ENCODE peak calls at places on chromosomes 13 and 19, in four cellular contexts. V is neuronal stem cell, Z is IMR-90, I is H9. P is an unnamed sample.

GRCh38 chr19:49425178-49425577 is at the start of gene GFY:
- DNase-seq in Z (no peak), V (no peak), I (no peak), P (no peak)

GRCh38 chr13:76725211-76725610 is 161.0 kb downstream of the KCTD12 start:
- DNase-seq in V (no peak), I (no peak), Z (peak), P (no peak)

GRCh38 chr19:16349551-16350171 is 25.0 kb downstream of the KLF2 start:
- DNase-seq in V (no peak), Z (no peak), I (no peak), P (no peak)

GRCh38 chr13:106295971-106296370 is 239.5 kb downstream of the EFNB2 start:
- DNase-seq in Z (no peak), I (no peak), V (no peak), P (no peak)

GRCh38 chr13:67464154-67464553 is 234.0 kb upstream of the PCDH9 start:
- DNase-seq in I (no peak), Z (no peak), V (no peak), P (no peak)

GRCh38 chr13:108947551-108948030 is 318.2 kb downstream of the MYO16 start:
- DNase-seq in I (no peak), Z (peak), V (no peak), P (peak)

GRCh38 chr19:46578450-46578849 is 22.7 kb upstream of the CALM3 start:
- DNase-seq in Z (no peak), I (no peak), V (no peak), P (no peak)

GRCh38 chr19:45146716-45147337 is 14.0 kb downstream of the NKPD1 start:
- DNase-seq in Z (no peak), V (no peak), I (no peak), P (no peak)

GRCh38 chr19:383040-383439 is 25.9 kb downstream of the C2CD4C start:
- DNase-seq in Z (no peak), I (no peak), V (no peak), P (no peak)

GRCh38 chr13:102902789-102903347 is 57.0 kb downstream of the ERCC5 start:
- DNase-seq in Z (no peak), I (peak), V (no peak), P (no peak)

GRCh38 chr13:26015276-26015934 is 36.4 kb downstream of the SHISA2 start:
- DNase-seq in I (no peak), Z (no peak), V (no peak), P (no peak)

GRCh38 chr19:42442833-42443232 is at the start of gene CXCL17:
- DNase-seq in V (no peak), I (no peak), Z (no peak), P (no peak)

GRCh38 chr13:59790626-59791025 is 373.1 kb downstream of the DIAPH3 start:
- DNase-seq in I (no peak), Z (peak), V (no peak), P (no peak)

GRCh38 chr13:94335786-94336357 is 143.6 kb downstream of the DCT start:
- DNase-seq in I (no peak), Z (peak), V (no peak), P (no peak)

GRCh38 chr19:42286349-42287016 is 15.4 kb upstream of the PRR19 start:
- DNase-seq in I (peak), V (no peak), Z (peak), P (no peak)

GRCh38 chr13:79491715-79492114 is 10.8 kb downstream of the NDFIP2 start:
- DNase-seq in Z (peak), I (no peak), V (no peak), P (peak)

GRCh38 chr13:30869491-30869890 is 36.6 kb upstream of the MEDAG start:
- DNase-seq in V (no peak), I (no peak), Z (peak), P (peak)

GRCh38 chr13:39900106-39900750 is 244.8 kb downstream of the COG6 start:
- DNase-seq in Z (peak), V (no peak), I (no peak), P (no peak)

GRCh38 chr19:50717026-50717723 is 2.4 kb downstream of the SHANK1 start:
- DNase-seq in V (no peak), Z (no peak), I (no peak), P (no peak)

GRCh38 chr13:75305057-75305456 is 176.9 kb downstream of the TBC1D4 start:
- DNase-seq in I (no peak), Z (no peak), V (no peak), P (no peak)

GRCh38 chr19:6223461-6224307 is 56.1 kb downstream of the MLLT1 start:
- DNase-seq in V (no peak), I (no peak), Z (no peak), P (no peak)

GRCh38 chr19:38739440-38740251 is 4.6 kb downstream of the CAPN12 start:
- DNase-seq in V (no peak), I (no peak), Z (no peak), P (no peak)

GRCh38 chr19:29694669-29695627 is 20.1 kb downstream of the C19orf12 start:
- DNase-seq in V (peak), Z (peak), I (peak), P (peak)

GRCh38 chr19:46299004-46299509 is 2.2 kb downstream of the HIF3A start:
- DNase-seq in I (no peak), V (no peak), Z (peak), P (no peak)

GRCh38 chr13:51221674-51222509 is at the start of gene FAM124A:
- DNase-seq in I (no peak), V (peak), Z (peak), P (peak)

GRCh38 chr19:43305642-43306041 is 36.3 kb upstream of the PSG9 start:
- DNase-seq in Z (no peak), V (no peak), I (no peak), P (no peak)

GRCh38 chr13:52405767-52406494 is at the start of gene THSD1:
- DNase-seq in V (peak), I (peak), Z (peak), P (peak)

GRCh38 chr19:39413269-39413902 is 917 bp downstream of the PLEKHG2 start:
- DNase-seq in I (no peak), Z (peak), V (no peak), P (no peak)

GRCh38 chr19:35718345-35719041 is 690 bp downstream of the KMT2B start:
- DNase-seq in I (no peak), Z (no peak), V (peak), P (peak)

GRCh38 chr19:2604747-2605329 is 97.7 kb downstream of the GNG7 start:
- DNase-seq in I (no peak), V (no peak), Z (no peak), P (no peak)

GRCh38 chr13:40660270-40660669 is 6.2 kb downstream of the FOXO1 start:
- DNase-seq in V (no peak), Z (no peak), I (no peak), P (no peak)

GRCh38 chr13:23509781-23510543 is 60.2 kb upstream of the TNFRSF19 start:
- DNase-seq in I (no peak), Z (peak), V (no peak), P (peak)

GRCh38 chr13:107817652-107818287 is 397.6 kb downstream of the LIG4 start:
- DNase-seq in V (no peak), Z (no peak), I (no peak), P (no peak)

GRCh38 chr19:14476663-14477401 is 1.7 kb upstream of the PTGER1 start:
- DNase-seq in Z (peak), V (no peak), I (no peak), P (peak)

GRCh38 chr13:42258747-42259146 is 13.2 kb upstream of the AKAP11 start:
- DNase-seq in Z (no peak), I (peak), V (no peak), P (no peak)

GRCh38 chr19:18385359-18385674 is 641 bp upstream of the GDF15 start:
- DNase-seq in Z (no peak), I (peak), V (no peak), P (no peak)
- H4K8ac ChIP-seq in Z (no peak), I (no peak), V (no peak), P (no peak)

DNA sequence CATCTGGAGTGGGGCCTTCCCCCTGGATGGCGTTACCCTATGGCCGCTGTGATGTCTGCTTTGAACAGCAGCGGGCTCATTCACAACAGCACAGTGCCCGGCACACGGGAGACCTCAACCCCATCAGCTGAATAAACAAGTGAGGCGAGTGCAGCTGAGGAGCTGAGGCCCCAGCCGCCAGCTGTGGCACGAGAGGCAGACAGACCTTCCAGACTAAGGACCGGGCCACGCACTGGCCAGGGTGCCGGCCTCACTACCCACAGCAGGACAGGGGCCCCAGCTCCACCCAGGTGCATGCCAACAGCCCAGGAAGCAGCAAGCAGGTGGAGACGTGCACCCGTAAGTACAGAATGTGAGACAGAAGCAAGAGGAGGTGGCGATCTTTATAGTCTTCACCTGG is 39.6 kb downstream of the STK24 start:
- DNase-seq in V (no peak), Z (no peak), I (no peak), P (no peak)
- H4K8ac ChIP-seq in V (no peak), Z (no peak), I (no peak), P (no peak)

GRCh38 chr19:56566904-56567273 is 379 bp upstream of the ZNF470 start:
- DNase-seq in V (no peak), Z (no peak), I (peak), P (peak)
- H4K8ac ChIP-seq in V (no peak), Z (peak), I (no peak), P (peak)

DNA sequence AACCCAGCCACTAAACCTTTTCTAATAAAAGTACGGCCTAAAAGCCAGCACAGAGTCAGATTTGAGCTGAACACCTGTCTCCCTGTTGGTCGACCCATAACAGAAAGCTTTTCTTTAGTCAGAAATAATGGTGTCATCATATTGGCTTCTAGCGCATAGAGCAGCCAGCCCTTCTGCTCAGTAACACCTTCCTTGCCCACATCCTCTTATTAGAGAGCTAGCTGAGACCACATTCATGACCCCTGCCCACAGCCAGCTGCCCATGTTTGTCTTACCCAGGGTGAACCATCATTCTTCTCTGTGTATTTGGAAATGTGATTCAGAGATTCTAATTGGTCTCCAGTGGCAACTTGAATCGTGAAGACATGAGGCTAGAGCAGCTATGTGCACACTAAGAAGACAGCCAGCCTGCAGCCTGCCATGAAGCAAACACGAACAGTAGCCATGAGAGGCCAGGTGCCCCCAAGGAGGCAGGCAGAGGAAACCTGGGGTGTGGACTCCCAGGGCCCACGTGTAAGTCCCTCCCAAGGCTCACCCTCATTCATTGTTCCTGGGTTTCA is 82.3 kb upstream of the PDCD5 start:
- DNase-seq in I (no peak), V (no peak), Z (no peak), P (no peak)
- H4K8ac ChIP-seq in I (no peak), V (no peak), Z (no peak), P (no peak)

DNA sequence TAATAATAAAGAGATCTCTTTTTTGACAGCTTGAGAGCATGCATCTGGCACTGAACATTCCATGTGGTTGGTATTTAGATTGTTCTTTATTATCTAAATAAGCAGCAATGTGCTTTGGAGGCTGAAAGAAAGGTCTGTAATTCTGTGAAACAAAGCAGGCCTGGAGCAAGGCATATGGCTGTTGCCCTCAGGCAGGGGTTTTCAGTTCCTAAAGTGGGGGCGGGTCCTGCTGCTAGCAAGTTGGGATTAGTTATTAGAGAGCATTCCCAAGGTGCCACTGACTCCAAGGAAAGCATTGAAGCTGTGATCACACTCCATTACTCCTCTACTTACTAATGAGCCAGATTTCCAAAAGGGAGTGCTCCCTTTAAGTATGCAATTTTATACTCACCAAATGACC is 432.2 kb downstream of the OLFM4 start:
- DNase-seq in I (no peak), Z (no peak), V (no peak), P (no peak)
- H4K8ac ChIP-seq in I (no peak), Z (no peak), V (no peak), P (no peak)

DNA sequence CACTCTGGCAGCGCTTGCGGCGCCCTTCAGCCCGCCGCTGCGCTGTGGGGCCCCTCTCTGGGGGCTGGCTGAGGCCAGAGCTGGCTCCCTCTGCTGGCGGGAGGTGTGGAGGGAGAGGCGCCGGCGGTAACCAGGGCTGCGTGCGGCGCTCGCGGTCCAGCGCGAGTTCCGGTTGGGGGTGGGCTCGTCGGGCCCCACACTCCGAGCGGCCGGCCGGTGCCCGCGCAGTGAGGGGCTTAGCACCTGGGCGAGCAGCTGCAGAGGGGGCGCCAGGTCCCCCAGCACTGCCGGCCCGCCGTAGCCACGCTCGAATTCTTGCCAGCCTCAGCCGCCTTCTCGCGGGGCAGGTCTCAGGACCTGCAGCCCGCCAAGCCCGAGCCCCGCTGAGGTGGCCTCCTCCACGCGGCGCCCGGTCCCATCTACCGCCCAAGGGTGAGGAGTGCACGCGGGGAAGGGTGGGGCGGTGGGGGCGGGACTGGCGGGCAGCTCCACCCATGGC is 879.0 kb upstream of the SLITRK5 start:
- DNase-seq in Z (no peak), I (peak), V (no peak), P (no peak)
- H4K8ac ChIP-seq in Z (no peak), I (no peak), V (peak), P (no peak)

GRCh38 chr19:57682226-57682766 is 519 bp downstream of the ZNF551 start:
- DNase-seq in V (no peak), I (no peak), Z (no peak), P (no peak)
- H4K8ac ChIP-seq in V (peak), I (no peak), Z (peak), P (peak)

GRCh38 chr19:18388328-18389094 is 2.6 kb downstream of the GDF15 start:
- DNase-seq in I (peak), Z (no peak), V (peak), P (peak)

GRCh38 chr19:18384775-18385174 is 1.2 kb upstream of the GDF15 start:
- DNase-seq in I (no peak), Z (no peak), V (no peak), P (no peak)

GRCh38 chr19:18386543-18387251 is 739 bp downstream of the GDF15 start:
- DNase-seq in I (no peak), V (no peak), Z (peak), P (no peak)

GRCh38 chr19:18387395-18387794 is 1.4 kb downstream of the GDF15 start:
- DNase-seq in Z (no peak), V (no peak), I (no peak), P (no peak)

GRCh38 chr19:18385675-18386542 is at the start of gene GDF15:
- DNase-seq in I (peak), V (no peak), Z (peak), P (peak)
- H4K8ac ChIP-seq in I (no peak), V (no peak), Z (no peak), P (no peak)

DNA sequence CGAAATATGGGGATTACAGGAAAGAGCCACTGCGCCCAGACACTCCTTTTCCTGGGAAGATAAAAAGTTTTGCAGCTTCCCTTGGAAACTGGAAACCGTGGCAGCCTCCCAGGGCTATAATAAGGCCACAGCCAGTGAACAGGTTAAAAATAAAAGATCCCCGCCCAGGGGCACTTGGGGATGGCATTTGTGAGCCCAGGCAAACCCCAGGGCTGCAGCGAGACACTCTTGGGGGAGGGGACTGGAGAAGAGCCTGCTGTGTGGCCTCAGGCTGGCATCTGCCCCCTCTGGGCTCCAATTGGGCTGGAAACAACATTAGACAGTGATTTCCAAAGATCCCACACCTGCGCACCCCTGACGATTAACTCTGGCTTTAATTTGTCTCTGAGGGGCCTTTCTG is 11.2 kb downstream of the FEM1A start:
- DNase-seq in V (no peak), I (no peak), Z (no peak), P (no peak)
- H4K8ac ChIP-seq in V (no peak), I (no peak), Z (no peak), P (no peak)

P was measured in trophoblast cell.